ENCODE peak calls at places on chromosomes 16 and 17, in ten cellular contexts. K is CD8-positive, alpha-beta T cell; C is esophagus squamous epithelium; V is Panc1; Y is IMR-90; R is H9; W is testis; D is Peyer's patch; U is uterus; N is cardiac muscle cell. Q is an unnamed sample.

GRCh38 chr16:4373909-4374742 is 2.5 kb downstream of the VASN start:
- DNase-seq in Y (peak; percentile 98), R (peak; percentile 57), W (peak; percentile 93), K (no peak), V (no peak), N (peak; percentile 99), C (no peak), D (peak; percentile 74), U (peak; percentile 95), Q (no peak)

GRCh38 chr17:56948491-56948890 is 12.4 kb downstream of the COIL start:
- DNase-seq in R (no peak), U (no peak), N (no peak), D (no peak), Y (peak; percentile 28), K (no peak), C (no peak), W (no peak), V (no peak), Q (no peak)

GRCh38 chr17:50290074-50290702 is 15.9 kb downstream of the TMEM92 start:
- DNase-seq in K (no peak), W (peak; percentile 58), R (no peak), N (peak; percentile 99), Y (peak; percentile 100), V (peak; percentile 57), D (peak; percentile 79), U (peak; percentile 95), C (no peak), Q (no peak)

GRCh38 chr16:4052801-4053662 is 63.2 kb downstream of the ADCY9 start:
- DNase-seq in R (no peak), K (peak; percentile 43), Y (peak; percentile 81), V (no peak), U (no peak), D (peak; percentile 60), C (no peak), W (peak; percentile 96), N (peak; percentile 42), Q (no peak)

GRCh38 chr17:77771145-77771544 is 187.4 kb upstream of the TNRC6C start:
- DNase-seq in N (no peak), W (no peak), D (no peak), R (no peak), Y (no peak), K (no peak), U (no peak), V (no peak), C (no peak), Q (no peak)

GRCh38 chr16:4486126-4486893 is 10.1 kb downstream of the HMOX2 start:
- DNase-seq in R (no peak), N (no peak), U (no peak), Y (no peak), C (no peak), W (peak; percentile 72), D (no peak), K (no peak), V (no peak), Q (peak; percentile 55)

GRCh38 chr17:64183815-64184397 is 54.0 kb upstream of the ERN1 start:
- DNase-seq in U (no peak), D (no peak), R (no peak), V (no peak), C (no peak), Y (peak; percentile 77), N (no peak), K (no peak), W (no peak), Q (no peak)

GRCh38 chr16:72247821-72248253 is 75.9 kb upstream of the PMFBP1 start:
- DNase-seq in N (peak; percentile 33), C (no peak), W (peak; percentile 38), Y (peak; percentile 29), R (no peak), U (no peak), K (no peak), V (no peak), D (no peak), Q (no peak)

GRCh38 chr17:77361986-77362620 is 221.3 kb downstream of the SEC14L1 start:
- DNase-seq in K (no peak), W (no peak), D (peak; percentile 42), Y (no peak), N (no peak), U (no peak), V (no peak), C (no peak), R (no peak), Q (no peak)

GRCh38 chr16:58035356-58036170 is 10.0 kb downstream of the MMP15 start:
- DNase-seq in C (no peak), N (no peak), Y (no peak), W (no peak), K (no peak), D (no peak), R (no peak), U (no peak), V (no peak), Q (no peak)

GRCh38 chr17:78589885-78590284 is 12.7 kb upstream of the DNAH17 start:
- DNase-seq in C (no peak), R (no peak), Y (no peak), K (no peak), N (no peak), V (no peak), D (no peak), W (no peak), U (no peak), Q (no peak)

GRCh38 chr17:4053596-4053995 is 89.2 kb downstream of the ZZEF1 start:
- DNase-seq in V (no peak), D (no peak), K (no peak), U (no peak), R (no peak), N (no peak), W (no peak), C (no peak), Y (no peak), Q (no peak)
- H3K27me3 ChIP-seq in V (no peaks in the 10 kb centered on the region), D (no peaks in the 10 kb centered on the region), K (no peaks in the 10 kb centered on the region), U (no peaks in the 10 kb centered on the region), R (no peaks in the 10 kb centered on the region), N (no peaks in the 10 kb centered on the region), W (no peaks in the 10 kb centered on the region), C (no peaks in the 10 kb centered on the region), Y (no peaks in the 10 kb centered on the region), Q (no peaks in the 10 kb centered on the region)

GRCh38 chr17:37190493-37190892 is 185.3 kb upstream of the C17orf78 start:
- DNase-seq in U (no peak), R (no peak), C (no peak), W (no peak), N (no peak), V (no peak), K (no peak), D (no peak), Y (no peak), Q (no peak)
- TF ChIP-seq CTCF in U (no peak), R (peak; percentile 45), C (no peak), W (no peak), N (peak; percentile 3), V (no peak), K (no peak), D (no peak), Y (no peak), Q (no peak)

DNA sequence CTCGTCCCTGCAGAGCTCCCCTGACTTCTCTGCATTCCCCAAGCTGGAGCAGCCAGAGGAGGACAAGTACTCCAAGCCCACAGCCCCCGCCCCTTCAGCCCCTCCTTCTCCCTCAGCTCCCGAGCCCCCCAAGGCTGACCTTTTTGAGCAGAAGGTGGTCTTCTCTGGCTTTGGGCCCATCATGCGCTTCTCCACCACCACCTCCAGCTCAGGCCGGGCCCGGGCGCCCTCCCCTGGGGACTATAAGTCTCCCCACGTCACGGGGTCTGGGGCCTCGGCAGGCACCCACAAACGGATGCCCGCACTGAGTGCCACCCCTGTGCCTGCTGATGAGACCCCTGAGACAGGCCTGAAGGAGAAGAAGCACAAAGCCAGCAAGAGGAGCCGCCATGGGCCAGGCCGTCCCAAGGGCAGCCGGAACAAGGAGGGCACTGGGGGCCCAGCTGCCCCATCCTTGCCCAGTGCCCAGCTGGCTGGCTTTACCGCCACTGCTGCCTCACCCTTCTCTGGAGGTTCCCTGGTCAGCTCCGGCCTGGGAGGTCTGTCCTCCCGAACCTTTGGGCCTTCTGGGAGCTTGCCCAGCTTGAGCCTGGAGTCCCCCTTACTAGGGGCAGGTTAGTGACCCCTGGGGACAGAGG is 11.4 kb downstream of the MLLT6 start:
- DNase-seq in D (no peak), V (no peak), N (no peak), R (no peak), Y (no peak), K (no peak), C (no peak), U (no peak), W (no peak), Q (no peak)
- H3K27me3 ChIP-seq in D (no peaks in the 10 kb centered on the region), V (no peaks in the 10 kb centered on the region), N (no peaks in the 10 kb centered on the region), R (peaks cover 5% of the 10 kb centered on the region), Y (no peaks in the 10 kb centered on the region), K (no peaks in the 10 kb centered on the region), C (no peaks in the 10 kb centered on the region), U (no peaks in the 10 kb centered on the region), W (no peaks in the 10 kb centered on the region), Q (no peaks in the 10 kb centered on the region)

GRCh38 chr16:86225905-86226371 is 284.4 kb upstream of the FOXF1 start:
- DNase-seq in W (no peak), R (no peak), Y (peak; percentile 49), N (no peak), U (no peak), C (no peak), D (no peak), K (no peak), V (no peak), Q (no peak)

GRCh38 chr16:86224629-86225028 is 285.7 kb upstream of the FOXF1 start:
- DNase-seq in V (no peak), W (no peak), K (no peak), U (no peak), C (no peak), R (no peak), N (no peak), D (no peak), Y (no peak), Q (no peak)

GRCh38 chr16:86222541-86222940 is 287.8 kb upstream of the FOXF1 start:
- DNase-seq in N (peak; percentile 42), W (no peak), V (no peak), C (no peak), K (no peak), D (peak; percentile 50), Y (peak; percentile 84), U (no peak), R (no peak), Q (peak; percentile 20)

GRCh38 chr16:86222965-86223551 is 287.3 kb upstream of the FOXF1 start:
- DNase-seq in R (no peak), D (no peak), C (no peak), V (peak; percentile 13), W (no peak), K (no peak), N (peak; percentile 78), Y (peak; percentile 98), U (no peak), Q (no peak)

GRCh38 chr16:86224126-86224525 is 286.2 kb upstream of the FOXF1 start:
- DNase-seq in W (no peak), C (no peak), V (no peak), Y (no peak), K (no peak), N (no peak), D (no peak), R (no peak), U (no peak), Q (no peak)
- TF ChIP-seq CTCF in W (no peak), C (no peak), V (no peak), Y (peak; percentile 13), K (no peak), N (peak; percentile 3), D (no peak), R (peak; percentile 22), U (no peak), Q (no peak)

DNA sequence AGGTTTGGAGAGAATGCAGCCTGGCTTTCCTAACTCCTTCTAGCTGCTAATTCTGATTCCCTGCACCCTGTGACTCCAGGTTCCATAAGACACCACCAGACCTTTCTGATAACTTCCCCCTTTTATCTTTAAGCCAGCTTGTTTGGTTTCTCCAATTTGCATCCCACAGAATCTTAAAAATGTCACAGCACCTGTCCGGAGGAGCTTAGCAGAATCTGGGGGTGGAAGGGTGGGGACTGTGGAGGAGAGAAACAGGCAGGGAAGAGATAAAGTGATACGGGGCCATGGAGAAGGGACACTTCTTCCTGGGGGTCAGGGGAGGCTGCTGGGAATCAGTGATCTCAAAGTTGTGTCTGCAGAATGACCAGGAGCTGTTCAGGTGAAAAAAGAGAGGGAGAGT is 59.4 kb downstream of the FOXL1 start:
- DNase-seq in D (no peak), U (no peak), Y (no peak), R (no peak), N (no peak), K (no peak), W (no peak), C (no peak), V (no peak), Q (no peak)
- H3K27me3 ChIP-seq in D (no peaks in the 10 kb centered on the region), U (no peaks in the 10 kb centered on the region), Y (peaks cover 2% of the 10 kb centered on the region), R (no peaks in the 10 kb centered on the region), N (no peaks in the 10 kb centered on the region), K (no peaks in the 10 kb centered on the region), W (no peaks in the 10 kb centered on the region), C (peaks cover 40% of the 10 kb centered on the region), V (no peaks in the 10 kb centered on the region), Q (no peaks in the 10 kb centered on the region)